ENCODE peak calls at places on chromosomes 5 and 9, in five cellular contexts. K is HepG2, F is HCT116, G is SK-N-SH, Y is K562. A is an unnamed sample.

GRCh38 chr5:153211052-153211451 is 279.4 kb upstream of the GRIA1 start:
- DNase-seq in K (no peak), F (no peak), G (no peak), Y (no peak), A (no peak)

GRCh38 chr5:154757647-154758406 is 2.6 kb downstream of the LARP1 start:
- DNase-seq in K (no peak), F (no peak), G (no peak), Y (no peak), A (no peak)

GRCh38 chr5:39755986-39756385 is 331.2 kb upstream of the DAB2 start:
- DNase-seq in K (no peak), F (peak; percentile 63), G (no peak), Y (peak; percentile 16), A (peak; percentile 54)

GRCh38 chr5:133829786-133830185 is 138.6 kb downstream of the C5orf15 start:
- DNase-seq in K (no peak), F (no peak), G (no peak), Y (no peak), A (no peak)

GRCh38 chr5:40446910-40447309 is 232.8 kb upstream of the PTGER4 start:
- DNase-seq in K (peak; percentile 73), F (no peak), G (no peak), Y (no peak), A (peak; percentile 76)

GRCh38 chr5:39432687-39433086 is 7.9 kb upstream of the DAB2 start:
- DNase-seq in K (no peak), F (no peak), G (no peak), Y (no peak), A (no peak)

GRCh38 chr5:136242611-136243010 is 49.6 kb upstream of the SMIM32 start:
- DNase-seq in K (no peak), F (no peak), G (no peak), Y (no peak), A (no peak)

GRCh38 chr9:135704366-135704947 is 2.5 kb downstream of the KCNT1 start:
- DNase-seq in K (no peak), F (no peak), G (peak; percentile 77), Y (no peak), A (no peak)

GRCh38 chr5:122154910-122155309 is 25.6 kb downstream of the ZNF474 start:
- DNase-seq in K (no peak), F (no peak), G (no peak), Y (peak; percentile 31), A (no peak)

GRCh38 chr5:168770036-168770498 is 190.9 kb upstream of the PANK3 start:
- DNase-seq in K (no peak), F (no peak), G (peak; percentile 87), Y (no peak), A (no peak)

GRCh38 chr9:134560654-134561053 is 80.9 kb upstream of the COL5A1 start:
- DNase-seq in K (no peak), F (no peak), G (no peak), Y (no peak), A (no peak)

GRCh38 chr9:109721021-109721420 is 59.0 kb upstream of the PALM2AKAP2 start:
- DNase-seq in K (no peak), F (no peak), G (no peak), Y (no peak), A (no peak)

GRCh38 chr9:75358837-75359236 is 270.5 kb downstream of the OSTF1 start:
- DNase-seq in K (no peak), F (no peak), G (no peak), Y (no peak), A (no peak)

GRCh38 chr5:71651554-71651953 is 64.4 kb downstream of the MCCC2 start:
- DNase-seq in K (no peak), F (no peak), G (no peak), Y (no peak), A (no peak)

GRCh38 chr9:37292896-37293295 is 129.6 kb upstream of the GRHPR start:
- DNase-seq in K (no peak), F (no peak), G (no peak), Y (no peak), A (no peak)

GRCh38 chr5:143308726-143309125 is 94.8 kb downstream of the NR3C1 start:
- DNase-seq in K (no peak), F (no peak), G (no peak), Y (no peak), A (no peak)

GRCh38 chr5:129652353-129653138 is 95.3 kb upstream of the MINAR2 start:
- DNase-seq in K (no peak), F (no peak), G (no peak), Y (no peak), A (peak; percentile 17)

GRCh38 chr5:116747881-116748280 is 173.3 kb upstream of the SEMA6A start:
- DNase-seq in K (peak; percentile 27), F (no peak), G (no peak), Y (no peak), A (no peak)

GRCh38 chr5:90876366-90876765 is 317.8 kb downstream of the ADGRV1 start:
- DNase-seq in K (peak; percentile 10), F (no peak), G (no peak), Y (no peak), A (no peak)

GRCh38 chr9:134766587-134766986 is 114.0 kb upstream of the FCN2 start:
- DNase-seq in K (no peak), F (no peak), G (no peak), Y (no peak), A (no peak)

GRCh38 chr5:151094861-151095260 is 14.0 kb upstream of the TNIP1 start:
- DNase-seq in K (no peak), F (no peak), G (no peak), Y (no peak), A (no peak)

GRCh38 chr5:32100230-32100629 is 73.9 kb downstream of the GOLPH3 start:
- DNase-seq in K (no peak), F (no peak), G (peak; percentile 56), Y (no peak), A (no peak)

GRCh38 chr5:105131045-105131444 is 1568.5 kb upstream of the NUDT12 start:
- DNase-seq in K (no peak), F (no peak), G (no peak), Y (no peak), A (no peak)

GRCh38 chr9:82491604-82492003 is 503.0 kb downstream of the SPATA31D1 start:
- DNase-seq in K (no peak), F (no peak), G (no peak), Y (no peak), A (no peak)

GRCh38 chr5:10633271-10634049 is 69.6 kb downstream of the ANKRD33B start:
- DNase-seq in K (no peak), F (no peak), G (no peak), Y (no peak), A (no peak)

GRCh38 chr5:112757468-112758208 is 20.0 kb downstream of the APC start:
- DNase-seq in K (peak; percentile 61), F (peak; percentile 48), G (peak; percentile 49), Y (peak; percentile 31), A (peak; percentile 5)

GRCh38 chr5:65779643-65780042 is 57.6 kb downstream of the NLN start:
- DNase-seq in K (no peak), F (no peak), G (no peak), Y (no peak), A (no peak)

GRCh38 chr5:165135551-165135950 is 1630.1 kb downstream of the MAT2B start:
- DNase-seq in K (no peak), F (no peak), G (peak; percentile 3), Y (no peak), A (no peak)

GRCh38 chr9:137479315-137479861 is 20.3 kb upstream of the NSMF start:
- DNase-seq in K (no peak), F (no peak), G (peak; percentile 47), Y (no peak), A (no peak)

DNA sequence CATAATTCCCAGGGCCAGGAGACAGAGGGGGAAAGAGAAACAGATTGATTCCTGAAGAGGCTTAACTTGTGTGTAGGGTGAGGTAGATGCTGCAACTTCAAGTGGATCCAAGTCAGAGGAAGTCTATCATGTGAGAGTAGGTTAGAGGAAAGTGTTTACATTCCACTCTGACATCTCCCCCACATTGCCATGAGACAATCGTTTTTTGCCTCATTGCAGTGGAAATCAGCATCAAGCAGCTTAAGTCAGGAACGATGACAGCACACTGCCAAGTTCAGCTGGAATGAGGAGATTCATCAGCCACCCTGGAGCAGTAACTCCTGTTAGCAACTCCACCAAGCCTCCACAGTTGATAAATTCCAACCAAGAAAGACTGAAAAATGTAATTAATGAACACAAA is 689.7 kb upstream of the MEF2C start:
- DNase-seq in K (no peak), F (no peak), G (no peak), Y (no peak), A (no peak)
- TF ChIP-seq JUND in K (no peak), F (no peak), G (no peak), Y (no peak), A (no peak)

DNA sequence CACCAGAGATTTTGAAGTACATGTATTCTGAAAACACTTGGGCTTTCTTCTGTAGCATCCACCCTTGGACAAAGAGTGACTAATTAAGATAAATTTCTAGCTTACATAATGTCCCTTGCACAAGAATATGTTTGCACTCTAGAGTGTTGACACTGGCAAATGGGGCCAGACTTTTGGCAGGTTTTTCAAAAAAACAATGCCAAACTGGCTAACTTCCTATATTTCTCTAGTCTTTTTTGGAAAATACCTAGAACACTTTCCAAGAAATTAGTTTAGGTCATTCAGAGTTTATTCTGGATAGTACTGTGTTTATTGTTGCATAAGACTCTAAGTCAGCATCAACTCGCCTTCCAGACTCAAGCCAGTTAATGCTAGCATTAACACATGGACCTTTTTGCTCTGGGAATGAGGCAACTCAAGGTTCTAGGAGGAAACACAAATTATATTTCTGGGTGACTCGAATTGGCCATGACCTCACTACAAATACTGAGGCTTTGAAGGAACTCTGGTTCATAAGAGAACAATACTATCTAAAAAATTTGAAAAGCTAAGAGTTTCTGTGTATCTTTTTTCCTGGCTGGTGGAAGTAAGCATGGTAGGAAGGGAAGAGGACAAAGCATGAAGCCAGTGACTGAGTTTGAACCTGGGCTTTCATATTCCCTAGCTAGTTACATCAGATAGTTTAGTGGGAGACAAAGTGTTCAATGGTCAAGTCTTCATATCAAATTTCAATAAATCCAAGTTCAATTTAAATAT is 101.6 kb downstream of the NREP start:
- DNase-seq in K (peak; percentile 1), F (no peak), G (no peak), Y (no peak), A (no peak)
- TF ChIP-seq JUND in K (no peak), F (no peak), G (no peak), Y (no peak), A (no peak)

GRCh38 chr9:89606567-89607311 is 1.9 kb downstream of the GADD45G start:
- DNase-seq in K (no peak), F (no peak), G (peak; percentile 68), Y (peak; percentile 86), A (peak; percentile 86)
- TF ChIP-seq JUND in K (no peak), F (peak; percentile 44), G (no peak), Y (no peak), A (no peak)

GRCh38 chr5:93296338-93296737 is 284.7 kb downstream of the NR2F1-AS1 start:
- DNase-seq in K (no peak), F (no peak), G (no peak), Y (no peak), A (no peak)
- TF ChIP-seq JUND in K (no peak), F (no peak), G (no peak), Y (no peak), A (no peak)

DNA sequence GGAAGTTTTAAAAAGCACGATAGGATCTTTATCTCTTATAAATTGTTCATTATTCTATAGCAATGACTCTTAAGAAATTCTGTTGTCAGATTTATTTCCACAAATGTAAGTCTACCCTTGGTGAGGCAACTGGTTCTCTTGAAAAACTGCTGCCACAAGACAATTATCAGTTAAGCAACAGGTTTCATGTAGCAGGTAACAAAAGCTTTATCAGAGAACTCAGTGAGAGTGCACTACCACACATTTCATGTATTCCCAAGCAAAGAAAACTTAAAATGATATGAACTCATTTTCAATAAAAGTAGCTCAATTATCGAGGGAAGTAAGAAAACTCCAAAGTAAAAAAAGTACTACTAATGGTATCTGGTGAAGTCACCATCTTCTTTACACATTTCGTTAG is 9.4 kb downstream of the NR6A1 start:
- DNase-seq in K (no peak), F (no peak), G (no peak), Y (no peak), A (no peak)
- TF ChIP-seq JUND in K (no peak), F (no peak), G (no peak), Y (no peak), A (no peak)

GRCh38 chr9:92808726-92809451 is 44.3 kb upstream of the BICD2 start:
- DNase-seq in K (peak; percentile 17), F (peak; percentile 68), G (peak; percentile 86), Y (peak; percentile 44), A (peak; percentile 79)
- TF ChIP-seq JUND in K (no peak), F (no peak), G (no peak), Y (no peak), A (no peak)